ENCODE peak calls at places on chromosomes 6 and 20, in five cellular contexts. K is PC-3, M is OCI-LY7, W is hepatocyte, J is SK-N-SH. A is an unnamed sample.

GRCh38 chr6:113457751-113458150 is 399.4 kb upstream of the MARCKS start:
- DNase-seq in K (no peak), W (no peak), M (no peak), J (no peak), A (no peak)

GRCh38 chr20:38321959-38322598 is 18.1 kb downstream of the BPI start:
- DNase-seq in M (no peak), K (peak; percentile 75), J (peak; percentile 73), W (peak; percentile 79), A (peak; percentile 21)

GRCh38 chr6:36954262-36954931 is at the start of gene PI16:
- DNase-seq in J (no peak), K (no peak), W (no peak), M (no peak), A (no peak)

GRCh38 chr6:106751501-106752252 is 122.3 kb downstream of the QRSL1 start:
- DNase-seq in J (no peak), K (peak; percentile 95), W (no peak), M (no peak), A (no peak)

GRCh38 chr6:133646021-133646682 is 242.8 kb upstream of the TCF21 start:
- DNase-seq in W (no peak), J (no peak), M (no peak), K (peak; percentile 68), A (no peak)

GRCh38 chr6:17984822-17985660 is 2.4 kb downstream of the KIF13A start:
- DNase-seq in J (no peak), M (no peak), W (no peak), K (peak; percentile 36), A (no peak)

GRCh38 chr6:148053796-148054195 is 288.8 kb upstream of the SASH1 start:
- DNase-seq in J (no peak), W (no peak), M (no peak), K (no peak), A (no peak)

GRCh38 chr6:1849686-1850580 is 240.2 kb downstream of the FOXC1 start:
- DNase-seq in M (no peak), J (no peak), K (no peak), W (no peak), A (no peak)

GRCh38 chr6:167825059-167825758 is 1.5 kb upstream of the AFDN start:
- DNase-seq in M (no peak), K (no peak), W (peak; percentile 35), J (no peak), A (no peak)

GRCh38 chr20:58640446-58640845 is 10.6 kb upstream of the STX16 start:
- DNase-seq in W (no peak), K (peak; percentile 56), M (no peak), J (no peak), A (no peak)

GRCh38 chr6:170052991-170053821 is 237.7 kb downstream of the DLL1 start:
- DNase-seq in J (no peak), K (no peak), M (no peak), W (no peak), A (no peak)

GRCh38 chr6:134706806-134707205 is 243.1 kb downstream of the ALDH8A1 start:
- DNase-seq in K (no peak), W (no peak), J (no peak), M (no peak), A (no peak)

GRCh38 chr6:152355166-152355565 is 282.0 kb downstream of the SYNE1 start:
- DNase-seq in K (no peak), J (no peak), W (no peak), M (no peak), A (no peak)

GRCh38 chr6:4270799-4271198 is 135.4 kb upstream of the ECI2 start:
- DNase-seq in J (no peak), W (no peak), K (peak; percentile 87), M (no peak), A (no peak)

GRCh38 chr20:51462566-51463276 is 79.8 kb downstream of the NFATC2 start:
- DNase-seq in M (no peak), J (peak; percentile 59), W (peak; percentile 52), K (no peak), A (no peak)

GRCh38 chr6:127207591-127208120 is 59.0 kb upstream of the RNF146 start:
- DNase-seq in J (no peak), K (peak; percentile 40), M (no peak), W (no peak), A (no peak)

GRCh38 chr6:97978855-97979271 is 695.8 kb upstream of the MMS22L start:
- DNase-seq in W (peak; percentile 6), K (peak; percentile 54), J (no peak), M (no peak), A (no peak)

GRCh38 chr6:160137989-160138835 is 16.6 kb downstream of the SLC22A1 start:
- DNase-seq in J (peak; percentile 54), M (peak; percentile 62), K (peak; percentile 74), W (peak; percentile 83), A (peak; percentile 43)

GRCh38 chr20:33984320-33984719 is 9.4 kb upstream of the RALY start:
- DNase-seq in J (no peak), K (no peak), W (no peak), M (no peak), A (no peak)

GRCh38 chr6:21883528-21883927 is 290.0 kb downstream of the SOX4 start:
- DNase-seq in J (no peak), M (no peak), K (no peak), W (no peak), A (no peak)

GRCh38 chr6:53703047-53703446 is 37.5 kb upstream of the KLHL31 start:
- DNase-seq in J (no peak), W (no peak), K (no peak), M (no peak), A (no peak)

GRCh38 chr6:24827162-24827561 is 28.4 kb upstream of the ARMH2 start:
- DNase-seq in M (no peak), W (no peak), J (peak; percentile 16), K (no peak), A (no peak)

GRCh38 chr6:49551126-49551865 is 828 bp downstream of the C6orf141 start:
- DNase-seq in M (no peak), W (peak; percentile 38), K (peak; percentile 34), J (no peak), A (no peak)

GRCh38 chr6:93040375-93040774 is 379.0 kb downstream of the EPHA7 start:
- DNase-seq in J (no peak), M (no peak), K (peak; percentile 28), W (no peak), A (no peak)

GRCh38 chr6:35470663-35471120 is 2.5 kb downstream of the RPL10A start:
- DNase-seq in J (no peak), K (no peak), M (peak; percentile 27), W (no peak), A (no peak)

GRCh38 chr6:105192707-105193465 is 13.1 kb upstream of the POPDC3 start:
- DNase-seq in J (no peak), W (no peak), K (peak; percentile 42), M (no peak), A (no peak)

GRCh38 chr6:57182017-57182432 is 9.9 kb downstream of the BAG2 start:
- DNase-seq in M (no peak), K (no peak), J (no peak), W (peak; percentile 13), A (no peak)

DNA sequence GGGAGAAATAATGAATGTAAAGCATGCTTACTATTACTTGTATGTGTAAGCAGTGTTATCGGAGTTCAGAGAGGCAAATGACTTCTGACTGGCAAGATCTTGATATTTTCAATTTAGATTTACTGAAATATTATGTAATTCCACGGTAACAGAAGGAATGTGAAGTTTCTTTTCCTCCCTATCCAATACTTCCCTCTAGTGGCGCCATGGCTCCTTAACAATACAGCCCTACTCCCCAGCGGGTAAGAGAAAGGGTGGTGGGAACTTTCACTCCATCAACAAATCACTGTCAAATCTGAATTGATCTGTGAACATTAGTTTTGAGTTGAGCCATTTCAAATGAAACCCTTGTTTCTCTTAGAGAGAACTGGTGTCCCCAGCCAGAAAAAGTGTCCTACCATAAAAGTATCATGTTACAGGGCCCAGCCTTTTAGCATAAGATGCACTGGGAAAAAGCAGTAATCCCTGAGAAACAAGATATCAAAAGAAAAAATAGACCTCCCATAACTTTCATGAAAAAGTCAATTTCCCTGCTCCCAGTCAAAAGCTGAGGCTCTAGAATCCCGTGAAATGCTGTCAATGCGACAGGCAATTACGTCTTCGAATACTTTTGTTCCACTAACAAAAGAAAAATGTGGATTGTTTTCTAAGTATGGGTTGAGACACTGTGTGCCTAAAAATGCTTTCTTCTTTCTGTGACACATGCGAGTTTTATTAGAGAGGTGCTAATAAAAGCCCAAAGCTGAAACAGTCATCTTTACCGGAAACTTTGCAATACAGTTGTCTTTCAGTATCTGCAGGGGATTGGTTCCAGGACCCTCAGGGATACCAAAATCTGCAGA is 12.9 kb downstream of the COX7A2 start:
- DNase-seq in J (peak; percentile 36), K (peak; percentile 51), M (no peak), W (peak; percentile 77), A (no peak)
- TF ChIP-seq CTCF in J (peak; percentile 68), K (peak; percentile 78), M (peak; percentile 65), W (peak; percentile 77), A (peak; percentile 45)

DNA sequence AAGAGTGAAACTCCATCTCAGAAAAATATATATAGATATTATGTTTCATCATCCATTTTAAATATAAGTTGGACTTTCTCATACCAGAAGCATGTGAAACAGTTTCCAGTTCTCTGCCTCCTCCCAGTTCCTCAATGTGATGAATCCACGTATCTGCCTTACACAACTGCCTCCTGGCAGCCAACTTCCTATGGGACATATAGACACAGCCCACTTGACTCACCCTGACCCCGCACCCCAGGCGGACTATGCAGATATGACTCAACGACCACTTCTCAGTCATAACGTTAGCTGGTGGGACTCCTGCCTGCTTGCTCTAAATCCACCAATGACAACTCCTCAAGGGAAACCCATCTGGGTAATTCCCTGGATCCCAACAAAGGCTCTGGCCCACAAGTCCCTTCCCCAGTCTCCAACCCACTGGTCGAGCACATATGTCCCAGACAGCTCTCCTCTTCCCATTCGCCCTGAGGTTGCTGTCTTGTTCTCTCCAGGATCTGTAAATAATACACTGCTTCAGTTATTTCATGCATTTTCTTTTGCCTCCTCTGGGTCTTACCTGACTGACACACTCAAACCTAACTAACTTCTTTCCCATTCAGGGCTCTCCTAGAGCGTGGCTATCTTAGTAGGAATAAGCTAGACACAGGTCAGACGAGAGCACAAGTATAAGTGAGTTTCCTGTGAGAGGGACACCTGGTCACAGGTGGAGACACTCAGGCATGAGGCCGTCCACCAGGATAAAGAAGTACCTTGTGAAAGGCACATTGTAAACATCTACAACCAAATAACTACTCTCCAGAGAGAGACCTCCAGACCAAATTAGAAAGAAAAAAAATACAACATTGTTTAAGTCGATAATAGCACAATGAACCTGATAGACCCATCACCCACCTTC is 548.5 kb downstream of the CD83 start:
- DNase-seq in K (peak; percentile 91), M (peak; percentile 53), W (peak; percentile 32), J (no peak), A (no peak)
- TF ChIP-seq EZH2phosphoT487 in K (no peak), M (no peak), W (no peak), J (no peak), A (no peak)

GRCh38 chr6:51536728-51537127 is 550.7 kb downstream of the PKHD1 start:
- DNase-seq in M (no peak), K (no peak), W (no peak), J (no peak), A (no peak)

GRCh38 chr6:51542466-51542865 is 544.9 kb downstream of the PKHD1 start:
- DNase-seq in W (no peak), J (no peak), M (no peak), K (peak; percentile 13), A (no peak)

DNA sequence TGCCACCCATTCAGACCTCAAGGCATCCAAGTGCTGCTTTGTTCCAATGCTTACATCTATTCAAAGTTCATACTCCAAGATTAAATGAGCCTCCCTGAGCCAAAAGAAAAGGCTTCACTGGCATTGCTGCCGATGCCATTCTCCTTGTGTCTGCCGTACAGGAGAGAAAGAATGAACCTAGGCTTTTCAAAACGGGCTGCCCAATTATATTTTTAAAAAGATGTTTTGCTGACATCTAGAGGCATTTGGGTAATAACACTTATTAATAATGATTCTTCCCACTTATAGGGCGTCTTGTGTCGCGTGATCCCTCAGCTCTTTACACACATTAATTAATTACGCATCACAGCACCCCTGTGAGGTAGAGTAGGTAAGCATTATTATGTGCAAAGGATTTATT is 545.6 kb downstream of the PKHD1 start:
- DNase-seq in M (no peak), W (peak; percentile 17), K (peak; percentile 65), J (peak; percentile 5), A (peak; percentile 15)
- TF ChIP-seq CTCF in M (peak; percentile 29), W (peak; percentile 43), K (peak; percentile 57), J (peak; percentile 26), A (no peak)

GRCh38 chr20:63831696-63832686 is 927 bp upstream of the ZBTB46 start:
- DNase-seq in M (no peak), J (peak; percentile 70), K (no peak), W (peak; percentile 63), A (no peak)
- TF ChIP-seq EZH2phosphoT487 in M (no peak), J (no peak), K (no peak), W (no peak), A (no peak)